ENCODE peak calls at places on chromosome 2, in six cellular contexts. W is tibial nerve, S is left lung, X is right lobe of liver, U is colonic mucosa, D is cardiac fibroblast. A is an unnamed sample.

GRCh38 chr2:177784449-177784845 is 288.1 kb downstream of the PDE11A start:
- DNase-seq in W (peak), S (no peak), X (no peak), U (no peak), D (peak), A (no peak)

GRCh38 chr2:182866461-182867369 is at the start of gene FRZB:
- DNase-seq in W (peak), S (peak), X (peak), U (peak), D (peak), A (no peak)

GRCh38 chr2:23595601-23596251 is 210.7 kb downstream of the KLHL29 start:
- DNase-seq in W (no peak), S (no peak), X (no peak), U (no peak), D (no peak), A (no peak)

GRCh38 chr2:159380676-159381239 is 94.3 kb upstream of the WDSUB1 start:
- DNase-seq in W (no peak), S (no peak), X (no peak), U (no peak), D (no peak), A (no peak)

GRCh38 chr2:85890522-85891176 is 1.9 kb upstream of the ST3GAL5 start:
- DNase-seq in W (no peak), S (no peak), X (no peak), U (no peak), D (no peak), A (no peak)

GRCh38 chr2:127044977-127045654 is 61.8 kb downstream of the BIN1 start:
- DNase-seq in W (no peak), S (no peak), X (no peak), U (no peak), D (peak), A (no peak)

GRCh38 chr2:26000561-26001211 is 18.4 kb upstream of the KIF3C start:
- DNase-seq in W (no peak), S (peak), X (no peak), U (no peak), D (no peak), A (no peak)

GRCh38 chr2:121665504-121665903 is 16.2 kb upstream of the CLASP1 start:
- DNase-seq in W (no peak), S (no peak), X (no peak), U (no peak), D (peak), A (peak)

GRCh38 chr2:237978058-237978712 is 11.4 kb downstream of the UBE2F start:
- DNase-seq in W (peak), S (no peak), X (no peak), U (no peak), D (peak), A (no peak)

GRCh38 chr2:44551497-44551896 is 189.8 kb downstream of the CAMKMT start:
- DNase-seq in W (no peak), S (no peak), X (no peak), U (no peak), D (no peak), A (no peak)

GRCh38 chr2:15316370-15316814 is 244.7 kb downstream of the NBAS start:
- DNase-seq in W (no peak), S (peak), X (no peak), U (no peak), D (no peak), A (no peak)

DNA sequence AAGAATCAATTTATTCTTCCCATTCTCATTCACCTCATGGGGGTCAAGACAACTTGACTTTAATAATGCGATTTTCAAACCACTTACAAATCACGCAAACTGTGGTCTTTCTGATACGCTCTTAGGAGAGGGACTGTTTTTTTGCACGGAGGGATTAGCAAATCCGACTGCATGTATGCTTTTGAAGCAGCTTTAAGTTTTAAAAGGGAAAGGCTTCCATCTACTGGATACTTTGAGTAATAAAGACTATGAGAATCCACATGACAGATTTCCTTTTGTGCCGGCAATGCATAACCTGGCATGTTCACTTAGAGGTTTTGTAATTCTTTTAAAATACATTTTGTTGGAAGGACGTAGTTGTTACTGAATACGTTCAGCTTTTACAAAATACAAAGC is 322.9 kb upstream of the KCNJ3 start:
- DNase-seq in W (no peak), S (no peak), X (no peak), U (no peak), D (peak), A (peak)
- H3K4me3 ChIP-seq in W (no peak), S (no peak), X (no peak), U (no peak), D (no peak), A (no peak)

GRCh38 chr2:101185085-101185484 is 33.9 kb upstream of the TBC1D8 start:
- DNase-seq in W (no peak), S (no peak), X (no peak), U (no peak), D (no peak), A (no peak)
- H3K4me3 ChIP-seq in W (no peak), S (no peak), X (no peak), U (no peak), D (no peak), A (no peak)

GRCh38 chr2:75174519-75174918 is 24.8 kb downstream of the TACR1 start:
- DNase-seq in W (no peak), S (no peak), X (no peak), U (no peak), D (no peak), A (no peak)

GRCh38 chr2:75180476-75180875 is 18.8 kb downstream of the TACR1 start:
- DNase-seq in W (no peak), S (no peak), X (no peak), U (no peak), D (no peak), A (no peak)

GRCh38 chr2:75174981-75175380 is 24.3 kb downstream of the TACR1 start:
- DNase-seq in W (no peak), S (no peak), X (no peak), U (no peak), D (no peak), A (no peak)

GRCh38 chr2:75175473-75175872 is 23.8 kb downstream of the TACR1 start:
- DNase-seq in W (no peak), S (no peak), X (no peak), U (no peak), D (no peak), A (no peak)

GRCh38 chr2:75177427-75177826 is 21.9 kb downstream of the TACR1 start:
- DNase-seq in W (no peak), S (no peak), X (no peak), U (no peak), D (no peak), A (no peak)
- H3K4me3 ChIP-seq in W (no peak), S (no peak), X (no peak), U (no peak), D (no peak), A (no peak)

DNA sequence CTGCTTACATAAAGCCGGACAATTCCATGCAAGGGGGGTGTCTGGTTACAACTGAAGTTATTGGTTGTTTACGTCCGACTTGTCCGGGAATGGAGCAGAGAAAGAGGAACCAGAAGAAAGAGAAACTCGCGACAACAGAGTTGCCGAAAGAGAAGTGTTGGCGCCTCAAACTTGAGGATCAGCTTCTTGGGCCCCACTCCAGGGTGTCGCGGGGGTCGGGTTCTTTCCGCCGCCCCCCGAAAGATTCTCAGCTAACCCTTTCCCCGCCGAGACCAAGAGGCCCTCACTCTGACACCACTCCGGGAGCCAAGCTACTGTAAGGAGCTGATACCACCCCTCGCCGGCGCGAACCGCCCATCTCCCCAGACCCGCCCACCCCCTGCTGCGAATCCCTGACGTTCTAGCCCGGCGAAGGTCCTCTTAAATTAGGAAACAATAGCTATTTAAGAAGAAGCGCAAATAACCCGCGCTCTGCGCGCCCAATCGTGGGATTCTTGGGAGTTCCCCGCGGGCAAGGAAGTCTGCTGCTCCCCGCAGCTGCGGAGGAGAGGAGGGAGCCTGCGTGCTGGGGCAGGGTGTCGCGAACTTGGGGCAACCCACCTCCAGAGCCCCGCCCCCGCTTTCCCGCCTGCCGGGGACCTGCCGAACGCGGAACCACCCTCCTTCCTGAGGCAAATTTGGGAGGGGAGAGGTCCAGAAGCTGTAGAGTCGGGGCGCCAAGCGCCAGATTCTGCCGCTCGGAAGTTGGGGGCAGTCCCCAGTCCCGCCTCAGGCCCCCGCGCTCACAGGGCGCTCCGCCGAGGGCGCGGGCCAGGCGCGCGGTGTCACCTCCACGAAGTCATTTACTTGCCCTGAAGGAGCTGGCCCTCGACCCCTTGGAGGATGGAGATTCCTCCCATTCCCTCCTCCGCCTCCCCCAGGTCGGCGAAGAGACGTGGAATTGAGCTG is 8.5 kb upstream of the SP9 start:
- DNase-seq in W (no peak), S (peak), X (no peak), U (no peak), D (no peak), A (no peak)
- H3K4me3 ChIP-seq in W (peak), S (peak), X (peak), U (peak), D (peak), A (peak)

DNA sequence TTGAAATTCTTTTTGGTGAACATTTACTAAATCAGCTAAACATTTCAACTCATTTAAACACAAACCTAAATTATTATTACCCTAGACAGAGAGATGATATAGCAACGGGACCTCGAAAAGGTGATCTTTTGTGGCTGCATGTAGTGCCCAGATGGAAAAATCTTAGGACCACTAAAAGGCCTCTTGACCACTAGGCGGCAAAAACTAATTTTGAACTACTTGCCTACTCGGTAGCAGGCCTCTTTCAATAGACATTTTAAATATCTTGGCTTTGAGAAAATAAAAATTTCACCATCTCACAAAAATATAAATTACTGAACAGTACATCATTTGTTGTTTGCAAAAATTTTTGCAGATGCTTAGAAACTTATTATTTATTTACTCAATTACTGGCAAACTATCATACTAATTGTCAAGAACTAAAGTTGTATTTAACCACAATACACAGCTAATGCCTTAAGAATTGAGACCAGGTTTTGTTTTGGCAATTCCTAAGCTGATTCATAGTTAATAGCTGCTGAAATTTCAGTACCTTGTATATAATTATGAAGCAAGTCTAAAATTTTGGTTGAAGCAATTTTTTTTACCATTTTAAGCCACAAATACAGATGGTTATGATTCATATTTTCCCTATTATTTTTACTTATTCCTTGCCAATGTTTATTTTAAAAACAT is 9.4 kb downstream of the COL3A1 start:
- DNase-seq in W (no peak), S (no peak), X (no peak), U (no peak), D (peak), A (no peak)
- H3K4me3 ChIP-seq in W (no peak), S (no peak), X (no peak), U (no peak), D (no peak), A (no peak)

GRCh38 chr2:172083725-172084483 is 1.4 kb upstream of the DLX1 start:
- DNase-seq in W (no peak), S (peak), X (no peak), U (no peak), D (no peak), A (no peak)
- H3K4me3 ChIP-seq in W (peak), S (peak), X (no peak), U (no peak), D (peak), A (no peak)

DNA sequence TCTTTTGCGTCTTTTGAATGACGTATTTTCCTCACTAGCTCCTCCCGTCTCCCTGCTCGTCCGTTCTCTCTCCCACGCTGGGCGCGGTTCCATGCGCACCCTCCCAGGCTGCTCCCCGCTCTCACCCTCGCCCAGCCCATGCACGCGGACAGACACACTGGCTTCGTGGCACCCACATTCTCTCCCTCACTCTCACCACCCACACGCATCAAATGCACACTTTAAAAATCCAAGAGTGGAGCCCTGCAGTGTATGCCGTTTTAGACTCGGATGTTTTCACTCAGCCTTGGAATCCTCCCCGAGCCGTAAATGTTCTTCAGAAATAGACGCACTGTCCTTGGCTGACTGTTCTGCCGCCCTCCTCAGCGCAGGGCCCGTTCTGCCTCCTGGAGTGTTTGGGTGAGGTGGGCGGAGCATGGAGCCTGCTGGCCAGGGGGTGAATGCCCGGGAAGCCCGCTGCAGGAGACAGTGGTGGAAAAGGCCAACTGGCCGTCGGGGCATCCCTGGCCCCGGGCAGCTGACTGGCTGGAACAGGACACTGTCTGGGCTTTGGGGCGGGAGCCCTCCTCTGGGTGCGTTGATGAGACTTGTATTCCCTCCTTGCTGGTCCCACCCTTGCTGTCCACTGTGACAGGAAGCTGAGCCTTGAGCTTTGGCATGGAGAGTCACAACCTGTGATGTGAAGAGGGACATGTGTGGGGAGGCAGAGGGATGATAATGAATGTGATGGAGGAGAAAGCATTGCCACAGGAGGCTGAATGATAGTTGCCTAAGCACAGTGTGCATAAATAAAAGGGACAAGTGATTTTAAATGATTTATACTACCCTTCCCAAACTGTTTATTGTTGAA is 35.4 kb upstream of the LYPD6B start:
- DNase-seq in W (no peak), S (no peak), X (no peak), U (no peak), D (no peak), A (no peak)
- H3K4me3 ChIP-seq in W (no peak), S (no peak), X (no peak), U (no peak), D (no peak), A (no peak)

GRCh38 chr2:240251848-240252190 is 111.4 kb upstream of the OTOS start:
- DNase-seq in W (no peak), S (no peak), X (no peak), U (no peak), D (no peak), A (no peak)
- H3K4me3 ChIP-seq in W (no peak), S (no peak), X (no peak), U (no peak), D (no peak), A (no peak)

A was measured in epithelial cell of proximal tubule.